ENCODE peak calls at places on chromosomes 3 and 15, in eight cellular contexts. J is GM12865, M is spleen, Q is hepatocyte, D is OCI-LY7, N is esophagus squamous epithelium, S is keratinocyte, C is bronchial epithelial cell. E is an unnamed sample.
A peak's percentile ranks its signal among the peaks of the same experiment; 100 is the strongest.

GRCh38 chr3:11803977-11804903 is 42.4 kb downstream of the TAMM41 start:
- DNase-seq in J (peak; percentile 67), M (no peak), Q (peak; percentile 73), D (peak; percentile 69), N (peak; percentile 3), S (peak; percentile 46), C (peak; percentile 59), E (peak; percentile 78)

GRCh38 chr3:112092439-112093179 is 6.4 kb downstream of the C3orf52 start:
- DNase-seq in J (peak; percentile 59), M (no peak), Q (no peak), D (peak; percentile 64), N (no peak), S (no peak), C (no peak), E (peak; percentile 18)

GRCh38 chr3:173913397-173913796 is 515.9 kb downstream of the NLGN1 start:
- DNase-seq in J (no peak), M (no peak), Q (peak; percentile 16), D (no peak), N (no peak), S (no peak), C (no peak), E (peak; percentile 68)

GRCh38 chr3:120448707-120449650 is 1.8 kb downstream of the FSTL1 start:
- DNase-seq in J (no peak), M (no peak), Q (peak; percentile 38), D (no peak), N (no peak), S (no peak), C (peak; percentile 76), E (peak; percentile 77)

GRCh38 chr3:138945646-138946553 is 1.0 kb downstream of the FOXL2 start:
- DNase-seq in J (no peak), M (peak; percentile 75), Q (peak; percentile 30), D (no peak), N (no peak), S (no peak), C (peak; percentile 45), E (no peak)

GRCh38 chr3:56858331-56858730 is 56.6 kb upstream of the ARHGEF3 start:
- DNase-seq in J (no peak), M (no peak), Q (no peak), D (no peak), N (no peak), S (no peak), C (no peak), E (no peak)

GRCh38 chr3:13095408-13095861 is 22.2 kb upstream of the IQSEC1 start:
- DNase-seq in J (no peak), M (no peak), Q (no peak), D (no peak), N (no peak), S (no peak), C (no peak), E (no peak)

GRCh38 chr15:74196175-74196574 is 6.4 kb downstream of the STRA6 start:
- DNase-seq in J (no peak), M (no peak), Q (peak; percentile 88), D (no peak), N (no peak), S (no peak), C (peak; percentile 65), E (peak; percentile 97)

GRCh38 chr3:42139740-42140453 is 48.7 kb downstream of the TRAK1 start:
- DNase-seq in J (no peak), M (no peak), Q (no peak), D (no peak), N (no peak), S (no peak), C (no peak), E (no peak)

GRCh38 chr3:41907330-41908073 is 54.4 kb downstream of the ULK4 start:
- DNase-seq in J (peak; percentile 3), M (no peak), Q (no peak), D (no peak), N (no peak), S (no peak), C (peak; percentile 71), E (peak; percentile 55)

GRCh38 chr3:194067949-194068362 is 68.0 kb upstream of the HES1 start:
- DNase-seq in J (no peak), M (no peak), Q (no peak), D (no peak), N (no peak), S (no peak), C (peak; percentile 89), E (no peak)

GRCh38 chr15:26620528-26620927 is 152.3 kb downstream of the GABRB3 start:
- DNase-seq in J (no peak), M (no peak), Q (no peak), D (no peak), N (no peak), S (no peak), C (no peak), E (no peak)

GRCh38 chr3:113575191-113575590 is 42.8 kb downstream of the SIDT1 start:
- DNase-seq in J (no peak), M (no peak), Q (no peak), D (no peak), N (no peak), S (no peak), C (no peak), E (no peak)

GRCh38 chr15:59622289-59622688 is 10.7 kb downstream of the GCNT3 start:
- DNase-seq in J (peak; percentile 75), M (peak; percentile 79), Q (peak; percentile 78), D (peak; percentile 51), N (no peak), S (peak; percentile 9), C (peak; percentile 80), E (peak; percentile 41)

GRCh38 chr3:126484148-126484547 is 8.5 kb upstream of the ZXDC start:
- DNase-seq in J (no peak), M (peak; percentile 24), Q (no peak), D (no peak), N (no peak), S (no peak), C (no peak), E (no peak)

GRCh38 chr3:192866804-192867203 is 50.9 kb downstream of the MB21D2 start:
- DNase-seq in J (no peak), M (no peak), Q (no peak), D (no peak), N (no peak), S (no peak), C (no peak), E (no peak)
- H3K4me3 ChIP-seq in J (no peak overlapping the region), M (no peak overlapping the region), Q (no peak overlapping the region), D (no peak overlapping the region), N (no peak overlapping the region), S (no peak overlapping the region), C (no peak overlapping the region), E (no peak overlapping the region)

GRCh38 chr3:123193448-123194101 is 8.2 kb upstream of the SEC22A start:
- DNase-seq in J (no peak), M (no peak), Q (no peak), D (no peak), N (no peak), S (no peak), C (no peak), E (no peak)

GRCh38 chr3:123198352-123198751 is 3.4 kb upstream of the SEC22A start:
- DNase-seq in J (no peak), M (no peak), Q (no peak), D (no peak), N (no peak), S (no peak), C (no peak), E (no peak)

DNA sequence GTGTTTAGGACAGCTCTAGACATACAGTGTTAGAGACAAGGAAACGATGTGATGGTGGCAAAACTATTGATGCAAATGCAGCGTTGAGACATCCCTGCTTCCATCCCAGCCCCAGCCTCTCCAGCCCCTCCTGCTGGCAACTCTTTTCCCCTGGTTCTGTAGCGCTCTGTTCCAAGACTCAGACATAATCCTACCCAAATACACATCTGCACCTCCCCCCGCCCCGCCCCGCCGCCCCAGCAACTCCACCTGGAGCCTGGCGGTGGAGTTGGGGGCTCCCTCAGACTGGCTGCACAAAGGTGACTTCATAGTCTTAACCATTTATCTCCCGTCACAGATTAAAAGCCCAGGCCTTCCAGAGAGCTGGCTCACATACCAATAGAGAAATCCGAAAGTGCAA is 7.2 kb upstream of the SEC22A start:
- DNase-seq in J (no peak), M (no peak), Q (peak; percentile 25), D (no peak), N (no peak), S (no peak), C (peak; percentile 45), E (peak; percentile 29)
- TF ChIP-seq CTCF in J (no peak), M (no peak), Q (peak; percentile 30), D (no peak), N (peak; percentile 21), S (peak; percentile 65), C (peak; percentile 72), E (peak; percentile 46)

DNA sequence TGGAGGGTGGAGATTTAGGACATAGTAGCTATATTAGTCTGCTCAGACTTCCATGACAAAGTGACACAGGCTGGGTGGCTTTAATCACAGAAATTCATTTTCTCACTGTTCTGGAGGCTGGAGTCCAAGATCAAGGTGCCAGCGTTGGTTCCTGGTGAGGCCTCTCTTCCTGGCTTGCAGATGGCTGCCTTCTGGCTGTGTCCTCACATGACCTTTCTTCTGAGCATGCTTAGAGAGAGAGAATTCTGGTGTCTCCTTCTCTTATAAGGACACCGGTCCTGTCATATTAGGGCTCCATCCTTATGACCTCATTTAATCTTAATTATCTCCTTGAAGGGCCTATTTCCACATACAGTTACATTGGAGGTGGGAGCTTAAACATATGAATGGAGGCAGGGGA is 14.9 kb upstream of the SHC4 start:
- DNase-seq in J (no peak), M (no peak), Q (no peak), D (no peak), N (no peak), S (no peak), C (no peak), E (no peak)
- H3K4me3 ChIP-seq in J (no peak overlapping the region), M (no peak overlapping the region), Q (no peak overlapping the region), D (no peak overlapping the region), N (no peak overlapping the region), S (no peak overlapping the region), C (no peak overlapping the region), E (no peak overlapping the region)

GRCh38 chr3:109363634-109364033 is 26.3 kb upstream of the DPPA4 start:
- DNase-seq in J (no peak), M (no peak), Q (no peak), D (no peak), N (no peak), S (no peak), C (no peak), E (no peak)

GRCh38 chr3:109373933-109374332 is 36.6 kb upstream of the DPPA4 start:
- DNase-seq in J (no peak), M (no peak), Q (no peak), D (no peak), N (no peak), S (no peak), C (no peak), E (no peak)

GRCh38 chr3:109364088-109364487 is 26.7 kb upstream of the DPPA4 start:
- DNase-seq in J (no peak), M (no peak), Q (no peak), D (no peak), N (no peak), S (no peak), C (no peak), E (no peak)

GRCh38 chr3:109372639-109373038 is 35.3 kb upstream of the DPPA4 start:
- DNase-seq in J (no peak), M (no peak), Q (no peak), D (no peak), N (no peak), S (no peak), C (no peak), E (no peak)

DNA sequence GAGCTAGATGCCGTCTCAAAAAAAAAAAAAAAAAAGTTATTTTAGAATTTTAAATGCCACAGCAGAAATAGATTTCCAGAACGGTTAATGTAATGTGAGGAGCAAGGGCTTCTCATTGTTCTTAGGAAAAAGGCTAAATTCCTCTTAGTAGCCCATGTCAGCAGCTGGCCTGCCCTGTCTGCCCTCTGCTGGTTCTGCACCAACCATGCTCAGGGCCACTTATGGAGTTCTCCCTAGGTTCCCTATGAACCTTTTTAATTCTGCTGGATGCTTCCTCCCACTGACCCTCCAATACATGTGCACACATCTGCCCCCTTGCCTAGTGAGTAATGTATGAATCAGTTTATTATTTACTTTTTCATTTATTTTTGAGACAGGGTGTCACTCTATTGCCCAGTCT is 32.2 kb upstream of the DPPA4 start:
- DNase-seq in J (no peak), M (no peak), Q (peak; percentile 10), D (no peak), N (no peak), S (no peak), C (no peak), E (peak; percentile 5)
- TF ChIP-seq CTCF in J (no peak), M (no peak), Q (peak; percentile 34), D (no peak), N (no peak), S (no peak), C (no peak), E (no peak)